ENCODE peak calls at places on chromosomes 1 and 21, in four cellular contexts. One of them, this sample, is unnamed.
A peak's percentile ranks its signal among the peaks of the same experiment; 100 is the strongest.

GRCh38 chr1:15579683-15580047 is 5.2 kb downstream of the AGMAT start:
- DNase-seq in naive thymus-derived CD4-positive, alpha-beta T cell: no peak
- DNase-seq in esophagus muscularis mucosa: no peak
- DNase-seq in CD8-positive, alpha-beta memory T cell: no peak
- DNase-seq in this sample: no peak

GRCh38 chr1:23362218-23362713 is 7.4 kb downstream of the ZNF436 start:
- DNase-seq in naive thymus-derived CD4-positive, alpha-beta T cell: no peak
- DNase-seq in esophagus muscularis mucosa: no peak
- DNase-seq in CD8-positive, alpha-beta memory T cell: no peak
- DNase-seq in this sample: no peak

GRCh38 chr1:159989581-159989980 is 35.5 kb upstream of the SLAMF9 start:
- DNase-seq in naive thymus-derived CD4-positive, alpha-beta T cell: no peak
- DNase-seq in esophagus muscularis mucosa: peak; percentile 68
- DNase-seq in CD8-positive, alpha-beta memory T cell: no peak
- DNase-seq in this sample: no peak

GRCh38 chr1:16082283-16083038 is 9.0 kb upstream of the FAM131C start:
- DNase-seq in naive thymus-derived CD4-positive, alpha-beta T cell: no peak
- DNase-seq in esophagus muscularis mucosa: no peak
- DNase-seq in CD8-positive, alpha-beta memory T cell: peak; percentile 36
- DNase-seq in this sample: peak; percentile 76

GRCh38 chr1:59972216-59972924 is 45.8 kb upstream of the CYP2J2 start:
- DNase-seq in naive thymus-derived CD4-positive, alpha-beta T cell: no peak
- DNase-seq in esophagus muscularis mucosa: no peak
- DNase-seq in CD8-positive, alpha-beta memory T cell: no peak
- DNase-seq in this sample: no peak

GRCh38 chr1:151716771-151717631 is at the start of gene CELF3:
- DNase-seq in naive thymus-derived CD4-positive, alpha-beta T cell: peak; percentile 40
- DNase-seq in esophagus muscularis mucosa: no peak
- DNase-seq in CD8-positive, alpha-beta memory T cell: peak; percentile 35
- DNase-seq in this sample: no peak

GRCh38 chr1:114079596-114080190 is 74.0 kb downstream of the SYT6 start:
- DNase-seq in naive thymus-derived CD4-positive, alpha-beta T cell: no peak
- DNase-seq in esophagus muscularis mucosa: no peak
- DNase-seq in CD8-positive, alpha-beta memory T cell: no peak
- DNase-seq in this sample: no peak

GRCh38 chr1:42322577-42322976 is 12.5 kb downstream of the FOXJ3 start:
- DNase-seq in naive thymus-derived CD4-positive, alpha-beta T cell: no peak
- DNase-seq in esophagus muscularis mucosa: no peak
- DNase-seq in CD8-positive, alpha-beta memory T cell: no peak
- DNase-seq in this sample: no peak

GRCh38 chr1:51627672-51628071 is 10.8 kb downstream of the OSBPL9 start:
- DNase-seq in naive thymus-derived CD4-positive, alpha-beta T cell: no peak
- DNase-seq in esophagus muscularis mucosa: no peak
- DNase-seq in CD8-positive, alpha-beta memory T cell: no peak
- DNase-seq in this sample: no peak

GRCh38 chr21:21387891-21388290 is 389.7 kb downstream of the NCAM2 start:
- DNase-seq in naive thymus-derived CD4-positive, alpha-beta T cell: no peak
- DNase-seq in esophagus muscularis mucosa: no peak
- DNase-seq in CD8-positive, alpha-beta memory T cell: no peak
- DNase-seq in this sample: no peak

GRCh38 chr1:162823771-162824525 is 33.4 kb downstream of the HSD17B7 start:
- DNase-seq in naive thymus-derived CD4-positive, alpha-beta T cell: no peak
- DNase-seq in esophagus muscularis mucosa: no peak
- DNase-seq in CD8-positive, alpha-beta memory T cell: no peak
- DNase-seq in this sample: no peak

GRCh38 chr1:32765561-32766327 is 51.4 kb downstream of the YARS1 start:
- DNase-seq in naive thymus-derived CD4-positive, alpha-beta T cell: no peak
- DNase-seq in esophagus muscularis mucosa: no peak
- DNase-seq in CD8-positive, alpha-beta memory T cell: no peak
- DNase-seq in this sample: no peak

GRCh38 chr1:221182791-221183533 is 303.7 kb downstream of the HLX start:
- DNase-seq in naive thymus-derived CD4-positive, alpha-beta T cell: no peak
- DNase-seq in esophagus muscularis mucosa: no peak
- DNase-seq in CD8-positive, alpha-beta memory T cell: no peak
- DNase-seq in this sample: no peak

GRCh38 chr21:45970674-45971486 is 10.7 kb upstream of the COL6A1 start:
- DNase-seq in naive thymus-derived CD4-positive, alpha-beta T cell: no peak
- DNase-seq in esophagus muscularis mucosa: no peak
- DNase-seq in CD8-positive, alpha-beta memory T cell: peak; percentile 42
- DNase-seq in this sample: peak; percentile 51

GRCh38 chr1:18020021-18020817 is 87.4 kb upstream of the IGSF21 start:
- DNase-seq in naive thymus-derived CD4-positive, alpha-beta T cell: no peak
- DNase-seq in esophagus muscularis mucosa: no peak
- DNase-seq in CD8-positive, alpha-beta memory T cell: no peak
- DNase-seq in this sample: no peak

GRCh38 chr1:100810360-100810759 is 84.3 kb downstream of the EXTL2 start:
- DNase-seq in naive thymus-derived CD4-positive, alpha-beta T cell: no peak
- DNase-seq in esophagus muscularis mucosa: no peak
- DNase-seq in CD8-positive, alpha-beta memory T cell: no peak
- DNase-seq in this sample: no peak

GRCh38 chr1:38444311-38444710 is 397.7 kb upstream of the POU3F1 start:
- DNase-seq in naive thymus-derived CD4-positive, alpha-beta T cell: no peak
- DNase-seq in esophagus muscularis mucosa: peak; percentile 83
- DNase-seq in CD8-positive, alpha-beta memory T cell: no peak
- DNase-seq in this sample: no peak

GRCh38 chr1:54980528-54981241 is at the start of gene TMEM61:
- DNase-seq in naive thymus-derived CD4-positive, alpha-beta T cell: no peak
- DNase-seq in esophagus muscularis mucosa: no peak
- DNase-seq in CD8-positive, alpha-beta memory T cell: no peak
- DNase-seq in this sample: no peak

GRCh38 chr1:35452086-35452485 is 105.1 kb downstream of the KIAA0319L start:
- DNase-seq in naive thymus-derived CD4-positive, alpha-beta T cell: no peak
- DNase-seq in esophagus muscularis mucosa: no peak
- DNase-seq in CD8-positive, alpha-beta memory T cell: no peak
- DNase-seq in this sample: peak; percentile 70

GRCh38 chr1:24299901-24300300 is 19.3 kb upstream of the GRHL3 start:
- DNase-seq in naive thymus-derived CD4-positive, alpha-beta T cell: no peak
- DNase-seq in esophagus muscularis mucosa: no peak
- DNase-seq in CD8-positive, alpha-beta memory T cell: no peak
- DNase-seq in this sample: no peak

GRCh38 chr1:4054957-4055676 is 155.0 kb upstream of the C1orf174 start:
- DNase-seq in naive thymus-derived CD4-positive, alpha-beta T cell: no peak
- DNase-seq in esophagus muscularis mucosa: no peak
- DNase-seq in CD8-positive, alpha-beta memory T cell: no peak
- DNase-seq in this sample: no peak

GRCh38 chr1:241518447-241519307 is 878 bp downstream of the FH start:
- DNase-seq in naive thymus-derived CD4-positive, alpha-beta T cell: peak; percentile 9
- DNase-seq in esophagus muscularis mucosa: no peak
- DNase-seq in CD8-positive, alpha-beta memory T cell: peak; percentile 33
- DNase-seq in this sample: peak; percentile 35

GRCh38 chr1:54325705-54326461 is 80.3 kb downstream of the SSBP3 start:
- DNase-seq in naive thymus-derived CD4-positive, alpha-beta T cell: no peak
- DNase-seq in esophagus muscularis mucosa: no peak
- DNase-seq in CD8-positive, alpha-beta memory T cell: no peak
- DNase-seq in this sample: no peak

GRCh38 chr1:240352769-240353168 is 259.2 kb downstream of the GREM2 start:
- DNase-seq in naive thymus-derived CD4-positive, alpha-beta T cell: no peak
- DNase-seq in esophagus muscularis mucosa: no peak
- DNase-seq in CD8-positive, alpha-beta memory T cell: no peak
- DNase-seq in this sample: no peak

GRCh38 chr1:74205236-74205635 is 7.2 kb downstream of the FPGT start:
- DNase-seq in naive thymus-derived CD4-positive, alpha-beta T cell: no peak
- DNase-seq in esophagus muscularis mucosa: no peak
- DNase-seq in CD8-positive, alpha-beta memory T cell: no peak
- DNase-seq in this sample: no peak

GRCh38 chr1:241972703-241973375 is 15.3 kb downstream of the BECN2 start:
- DNase-seq in naive thymus-derived CD4-positive, alpha-beta T cell: no peak
- DNase-seq in esophagus muscularis mucosa: no peak
- DNase-seq in CD8-positive, alpha-beta memory T cell: no peak
- DNase-seq in this sample: no peak

GRCh38 chr1:236401698-236402097 is 7.6 kb downstream of the EDARADD start:
- DNase-seq in naive thymus-derived CD4-positive, alpha-beta T cell: no peak
- DNase-seq in esophagus muscularis mucosa: no peak
- DNase-seq in CD8-positive, alpha-beta memory T cell: no peak
- DNase-seq in this sample: no peak

GRCh38 chr1:94092210-94092613 is 28.7 kb downstream of the ABCA4 start:
- DNase-seq in naive thymus-derived CD4-positive, alpha-beta T cell: no peak
- DNase-seq in esophagus muscularis mucosa: no peak
- DNase-seq in CD8-positive, alpha-beta memory T cell: peak; percentile 68
- DNase-seq in this sample: peak; percentile 42

GRCh38 chr1:30798389-30798951 is 40.9 kb upstream of the LAPTM5 start:
- DNase-seq in naive thymus-derived CD4-positive, alpha-beta T cell: no peak
- DNase-seq in esophagus muscularis mucosa: no peak
- DNase-seq in CD8-positive, alpha-beta memory T cell: no peak
- DNase-seq in this sample: peak; percentile 83

GRCh38 chr1:30791853-30792252 is 34.3 kb upstream of the LAPTM5 start:
- DNase-seq in naive thymus-derived CD4-positive, alpha-beta T cell: no peak
- DNase-seq in esophagus muscularis mucosa: no peak
- DNase-seq in CD8-positive, alpha-beta memory T cell: no peak
- DNase-seq in this sample: no peak

GRCh38 chr1:30794260-30794659 is 36.7 kb upstream of the LAPTM5 start:
- DNase-seq in naive thymus-derived CD4-positive, alpha-beta T cell: no peak
- DNase-seq in esophagus muscularis mucosa: no peak
- DNase-seq in CD8-positive, alpha-beta memory T cell: no peak
- DNase-seq in this sample: no peak

GRCh38 chr1:30793209-30793608 is 35.6 kb upstream of the LAPTM5 start:
- DNase-seq in naive thymus-derived CD4-positive, alpha-beta T cell: no peak
- DNase-seq in esophagus muscularis mucosa: no peak
- DNase-seq in CD8-positive, alpha-beta memory T cell: no peak
- DNase-seq in this sample: no peak

DNA sequence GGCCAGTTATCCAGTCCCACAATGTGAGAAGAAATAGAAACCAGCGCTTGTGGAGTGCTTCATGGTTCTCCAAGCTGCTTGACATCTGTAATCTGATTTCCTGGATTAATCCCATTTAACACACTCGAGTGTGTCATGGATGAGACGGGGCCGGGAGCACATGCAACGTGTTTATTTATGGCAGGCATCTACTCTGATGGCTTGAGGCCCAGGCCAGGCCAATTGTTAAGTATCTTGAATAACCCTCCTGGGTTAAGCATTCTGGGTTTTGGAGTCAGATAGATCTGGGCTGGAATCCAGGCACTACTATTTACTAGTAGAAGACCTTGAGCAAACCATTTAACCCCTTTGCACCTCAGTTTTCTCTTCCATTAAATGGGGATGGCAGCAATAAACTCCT is 37.5 kb upstream of the LAPTM5 start:
- DNase-seq in naive thymus-derived CD4-positive, alpha-beta T cell: no peak
- DNase-seq in esophagus muscularis mucosa: no peak
- DNase-seq in CD8-positive, alpha-beta memory T cell: no peak
- DNase-seq in this sample: peak; percentile 40
- H3K4me1 ChIP-seq in naive thymus-derived CD4-positive, alpha-beta T cell: peaks cover 7% of the 10 kb centered on the region
- H3K4me1 ChIP-seq in esophagus muscularis mucosa: peaks cover 24% of the 10 kb centered on the region
- H3K4me1 ChIP-seq in CD8-positive, alpha-beta memory T cell: peaks cover 8% of the 10 kb centered on the region
- H3K4me1 ChIP-seq in this sample: peaks cover 26% of the 10 kb centered on the region

DNA sequence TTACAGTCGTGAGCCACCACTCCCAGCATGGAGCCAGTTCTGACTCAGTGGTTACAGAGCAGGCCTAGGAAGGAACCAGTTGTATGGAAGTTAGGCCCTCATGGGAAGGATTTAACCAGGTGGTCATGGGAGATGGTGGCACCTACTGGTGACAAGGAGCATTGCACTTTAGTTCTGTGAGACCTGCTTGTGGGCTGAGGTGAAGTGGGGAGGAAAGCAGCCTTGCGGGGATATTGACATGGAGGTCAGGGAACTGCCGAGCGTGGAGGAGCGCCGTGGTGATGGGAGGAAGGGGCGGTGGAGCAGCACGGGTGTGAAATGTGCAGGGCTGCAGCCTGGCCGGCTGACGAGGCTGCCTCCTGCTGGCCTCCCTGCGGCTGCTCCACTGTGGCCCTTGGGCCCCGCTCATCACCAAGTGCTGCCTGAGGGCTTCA is 100.4 kb downstream of the GALNT2 start:
- DNase-seq in naive thymus-derived CD4-positive, alpha-beta T cell: peak; percentile 21
- DNase-seq in esophagus muscularis mucosa: no peak
- DNase-seq in CD8-positive, alpha-beta memory T cell: peak; percentile 38
- DNase-seq in this sample: no peak
- H3K4me1 ChIP-seq in naive thymus-derived CD4-positive, alpha-beta T cell: no peaks in the 10 kb centered on the region
- H3K4me1 ChIP-seq in esophagus muscularis mucosa: peaks cover 77% of the 10 kb centered on the region
- H3K4me1 ChIP-seq in CD8-positive, alpha-beta memory T cell: peaks cover 7% of the 10 kb centered on the region
- H3K4me1 ChIP-seq in this sample: peaks cover 28% of the 10 kb centered on the region

GRCh38 chr1:117621316-117621715 is 15.5 kb downstream of the TENT5C start:
- DNase-seq in naive thymus-derived CD4-positive, alpha-beta T cell: no peak
- DNase-seq in esophagus muscularis mucosa: no peak
- DNase-seq in CD8-positive, alpha-beta memory T cell: no peak
- DNase-seq in this sample: no peak

GRCh38 chr1:117622726-117623125 is 16.9 kb downstream of the TENT5C start:
- DNase-seq in naive thymus-derived CD4-positive, alpha-beta T cell: no peak
- DNase-seq in esophagus muscularis mucosa: no peak
- DNase-seq in CD8-positive, alpha-beta memory T cell: no peak
- DNase-seq in this sample: no peak

GRCh38 chr1:117618450-117619122 is 12.7 kb downstream of the TENT5C start:
- DNase-seq in naive thymus-derived CD4-positive, alpha-beta T cell: no peak
- DNase-seq in esophagus muscularis mucosa: no peak
- DNase-seq in CD8-positive, alpha-beta memory T cell: no peak
- DNase-seq in this sample: no peak

GRCh38 chr1:117623141-117623540 is 17.3 kb downstream of the TENT5C start:
- DNase-seq in naive thymus-derived CD4-positive, alpha-beta T cell: no peak
- DNase-seq in esophagus muscularis mucosa: no peak
- DNase-seq in CD8-positive, alpha-beta memory T cell: no peak
- DNase-seq in this sample: no peak

GRCh38 chr1:117620440-117620839 is 14.6 kb downstream of the TENT5C start:
- DNase-seq in naive thymus-derived CD4-positive, alpha-beta T cell: no peak
- DNase-seq in esophagus muscularis mucosa: no peak
- DNase-seq in CD8-positive, alpha-beta memory T cell: no peak
- DNase-seq in this sample: no peak
- H3K4me1 ChIP-seq in naive thymus-derived CD4-positive, alpha-beta T cell: peaks cover 37% of the 10 kb centered on the region
- H3K4me1 ChIP-seq in esophagus muscularis mucosa: no peaks in the 10 kb centered on the region
- H3K4me1 ChIP-seq in CD8-positive, alpha-beta memory T cell: peaks cover 15% of the 10 kb centered on the region
- H3K4me1 ChIP-seq in this sample: no peaks in the 10 kb centered on the region

DNA sequence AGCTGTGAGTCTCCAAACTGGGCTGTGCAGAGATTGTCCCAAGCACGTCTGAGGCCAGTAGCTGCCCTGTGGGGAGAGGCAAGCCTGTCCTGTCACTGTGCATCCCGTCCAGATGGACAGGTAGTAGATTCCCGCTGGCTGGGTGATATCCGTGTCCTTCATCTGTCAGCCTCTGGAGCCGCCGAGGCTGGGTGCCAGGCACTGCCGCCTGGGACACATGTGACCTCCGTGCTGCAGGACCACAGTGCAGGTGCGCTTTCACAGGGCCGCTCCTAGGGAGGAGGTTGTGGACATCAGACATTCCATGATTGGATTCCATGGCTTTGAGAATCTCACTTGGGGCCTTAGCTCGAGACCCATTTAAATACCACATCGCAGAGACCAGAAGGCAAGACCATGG is 4.7 kb downstream of the PDXK start:
- DNase-seq in naive thymus-derived CD4-positive, alpha-beta T cell: no peak
- DNase-seq in esophagus muscularis mucosa: no peak
- DNase-seq in CD8-positive, alpha-beta memory T cell: no peak
- DNase-seq in this sample: no peak
- H3K4me1 ChIP-seq in naive thymus-derived CD4-positive, alpha-beta T cell: peaks cover 26% of the 10 kb centered on the region
- H3K4me1 ChIP-seq in esophagus muscularis mucosa: peaks cover 70% of the 10 kb centered on the region
- H3K4me1 ChIP-seq in CD8-positive, alpha-beta memory T cell: peaks cover 51% of the 10 kb centered on the region
- H3K4me1 ChIP-seq in this sample: peaks cover 53% of the 10 kb centered on the region

DNA sequence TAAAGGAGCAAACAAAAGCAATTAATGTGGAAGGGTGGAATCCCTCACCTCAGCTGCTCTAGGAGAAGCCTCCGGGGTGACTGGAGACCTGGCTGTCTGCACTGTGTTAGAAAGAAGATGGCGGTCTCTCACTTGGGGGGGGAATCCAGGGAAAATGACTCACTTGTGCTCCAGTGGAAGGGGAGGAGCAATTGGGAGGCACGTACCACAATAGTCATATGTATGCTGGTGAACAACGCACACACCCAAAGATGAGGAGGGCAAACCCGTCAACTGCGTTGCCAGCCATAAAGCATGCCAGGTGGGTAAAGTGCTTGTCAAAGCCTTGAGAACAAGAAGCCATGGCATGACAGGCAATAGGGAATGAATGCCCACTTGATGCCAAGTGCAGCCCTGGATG is 22.1 kb downstream of the PLEKHA6 start:
- DNase-seq in naive thymus-derived CD4-positive, alpha-beta T cell: no peak
- DNase-seq in esophagus muscularis mucosa: no peak
- DNase-seq in CD8-positive, alpha-beta memory T cell: no peak
- DNase-seq in this sample: no peak
- H3K4me1 ChIP-seq in naive thymus-derived CD4-positive, alpha-beta T cell: no peaks in the 10 kb centered on the region
- H3K4me1 ChIP-seq in esophagus muscularis mucosa: peaks cover 30% of the 10 kb centered on the region
- H3K4me1 ChIP-seq in CD8-positive, alpha-beta memory T cell: no peaks in the 10 kb centered on the region
- H3K4me1 ChIP-seq in this sample: no peaks in the 10 kb centered on the region

This sample was measured in adrenal gland.